ENCODE peak calls at places on chromosomes 13 and 19, in four cellular contexts. X is K562, E is SK-N-SH, S is HepG2. O is an unnamed sample.
A peak's percentile ranks its signal among the peaks of the same experiment; 100 is the strongest.

GRCh38 chr19:10583021-10583776 is 3.9 kb downstream of the AP1M2 start:
- DNase-seq in X (no peak), E (no peak), S (no peak), O (no peak)

GRCh38 chr13:27657724-27658123 is 36.0 kb downstream of the POLR1D start:
- DNase-seq in X (no peak), E (no peak), S (no peak), O (no peak)

GRCh38 chr13:45332831-45333219 is 8.2 kb downstream of the TPT1 start:
- DNase-seq in X (no peak), E (no peak), S (no peak), O (no peak)

GRCh38 chr13:51519839-51520238 is 64.4 kb upstream of the WDFY2 start:
- DNase-seq in X (no peak), E (no peak), S (peak; percentile 52), O (no peak)

GRCh38 chr13:41610426-41610825 is 153.1 kb downstream of the RGCC start:
- DNase-seq in X (no peak), E (no peak), S (peak; percentile 66), O (no peak)

GRCh38 chr19:2016041-2016807 is 710 bp upstream of the BTBD2 start:
- DNase-seq in X (peak; percentile 84), E (peak; percentile 87), S (peak; percentile 63), O (peak; percentile 57)

GRCh38 chr19:50332264-50333038 is 3.3 kb upstream of the KCNC3 start:
- DNase-seq in X (no peak), E (no peak), S (no peak), O (peak; percentile 50)

GRCh38 chr13:99496322-99497142 is 4.7 kb upstream of the TM9SF2 start:
- DNase-seq in X (peak; percentile 34), E (no peak), S (peak; percentile 98), O (no peak)

GRCh38 chr13:40963927-40964326 is 55.2 kb downstream of the ELF1 start:
- DNase-seq in X (peak; percentile 18), E (no peak), S (no peak), O (no peak)

GRCh38 chr13:113820813-113821651 is 42.8 kb downstream of the GAS6 start:
- DNase-seq in X (peak; percentile 41), E (peak; percentile 91), S (no peak), O (no peak)

GRCh38 chr19:40702337-40703012 is 12.0 kb upstream of the NUMBL start:
- DNase-seq in X (peak; percentile 83), E (no peak), S (peak; percentile 50), O (peak; percentile 78)

GRCh38 chr13:32175943-32176342 is 139.2 kb downstream of the ZAR1L start:
- DNase-seq in X (no peak), E (no peak), S (peak; percentile 59), O (no peak)

GRCh38 chr19:33905473-33905936 is 108.8 kb downstream of the KCTD15 start:
- DNase-seq in X (no peak), E (peak; percentile 52), S (no peak), O (peak; percentile 54)

GRCh38 chr19:28416245-28416644 is 796.7 kb downstream of the UQCRFS1 start:
- DNase-seq in X (no peak), E (no peak), S (no peak), O (no peak)

GRCh38 chr19:1533510-1534150 is 9.8 kb downstream of the PLK5 start:
- DNase-seq in X (no peak), E (no peak), S (no peak), O (no peak)

GRCh38 chr19:7618771-7619510 is 10.4 kb downstream of the XAB2 start:
- DNase-seq in X (no peak), E (peak; percentile 87), S (no peak), O (no peak)

GRCh38 chr19:32748497-32748896 is 28.9 kb downstream of the TDRD12 start:
- DNase-seq in X (peak; percentile 39), E (peak; percentile 33), S (peak; percentile 12), O (peak; percentile 17)

GRCh38 chr13:60426075-60426474 is 29.1 kb downstream of the TDRD3 start:
- DNase-seq in X (no peak), E (no peak), S (no peak), O (no peak)

GRCh38 chr19:6067975-6068374 is 42.3 kb downstream of the RFX2 start:
- DNase-seq in X (no peak), E (no peak), S (no peak), O (no peak)

GRCh38 chr19:6066661-6067646 is 43.3 kb downstream of the RFX2 start:
- DNase-seq in X (peak; percentile 42), E (peak; percentile 90), S (peak; percentile 97), O (peak; percentile 87)

GRCh38 chr13:94073006-94073744 is 406.3 kb downstream of the DCT start:
- DNase-seq in X (no peak), E (no peak), S (no peak), O (no peak)

GRCh38 chr19:44808463-44809371 is at the start of gene BCAM:
- DNase-seq in X (peak; percentile 89), E (peak; percentile 97), S (peak; percentile 65), O (peak; percentile 70)

GRCh38 chr19:10230904-10231623 is at the start of gene S1PR2:
- DNase-seq in X (peak; percentile 93), E (peak; percentile 97), S (peak; percentile 36), O (peak; percentile 86)

GRCh38 chr13:20814224-20814910 is 40.6 kb upstream of the EEF1AKMT1 start:
- DNase-seq in X (no peak), E (peak; percentile 58), S (no peak), O (no peak)

GRCh38 chr19:10812902-10813404 is 23.1 kb downstream of the TMED1 start:
- DNase-seq in X (peak; percentile 85), E (no peak), S (no peak), O (no peak)

GRCh38 chr13:114162533-114162922 is 16.5 kb upstream of the CFAP97D2 start:
- DNase-seq in X (no peak), E (no peak), S (no peak), O (no peak)

GRCh38 chr19:32687681-32688080 is 3.9 kb upstream of the NUDT19 start:
- DNase-seq in X (peak; percentile 54), E (no peak), S (no peak), O (no peak)

GRCh38 chr13:73216381-73216831 is 157.6 kb downstream of the KLF5 start:
- DNase-seq in X (no peak), E (no peak), S (no peak), O (no peak)

GRCh38 chr13:24627090-24627714 is 53.0 kb upstream of the ATP12A start:
- DNase-seq in X (peak; percentile 66), E (peak; percentile 49), S (peak; percentile 18), O (peak; percentile 88)

GRCh38 chr19:42831221-42832019 is 48.1 kb downstream of the PSG1 start:
- DNase-seq in X (no peak), E (no peak), S (peak; percentile 15), O (no peak)

GRCh38 chr13:101307181-101307701 is 109.1 kb downstream of the NALCN start:
- DNase-seq in X (no peak), E (no peak), S (no peak), O (no peak)

GRCh38 chr13:75305057-75305456 is 176.9 kb downstream of the TBC1D4 start:
- DNase-seq in X (peak; percentile 6), E (no peak), S (no peak), O (no peak)

GRCh38 chr19:3458595-3459284 is 21.6 kb downstream of the SMIM24 start:
- DNase-seq in X (no peak), E (peak; percentile 78), S (no peak), O (no peak)

GRCh38 chr13:113545455-113545930 is 39.1 kb upstream of the TFDP1 start:
- DNase-seq in X (no peak), E (peak; percentile 59), S (no peak), O (no peak)

GRCh38 chr13:21138561-21138960 is 37.8 kb downstream of the SKA3 start:
- DNase-seq in X (no peak), E (no peak), S (no peak), O (no peak)

GRCh38 chr19:45477216-45477615 is 9.4 kb downstream of the FOSB start:
- DNase-seq in X (no peak), E (no peak), S (no peak), O (no peak)

GRCh38 chr13:33520480-33520839 is 234.9 kb upstream of the STARD13 start:
- DNase-seq in X (no peak), E (no peak), S (no peak), O (no peak)

GRCh38 chr19:46635920-46636761 is at the start of gene GNG8:
- DNase-seq in X (peak; percentile 54), E (no peak), S (no peak), O (peak; percentile 51)
- TF ChIP-seq FOXJ3 in X (no peak), E (no peak), S (no peak), O (no peak)

GRCh38 chr13:43874512-43875092 is 4.9 kb downstream of the CCDC122 start:
- DNase-seq in X (peak; percentile 4), E (peak; percentile 11), S (no peak), O (no peak)
- TF ChIP-seq FOXJ3 in X (no peak), E (no peak), S (no peak), O (no peak)

GRCh38 chr19:19655051-19655594 is 8.4 kb downstream of the ATP13A1 start:
- DNase-seq in X (peak; percentile 4), E (peak; percentile 19), S (no peak), O (no peak)

GRCh38 chr19:19654441-19654840 is 9.0 kb downstream of the ATP13A1 start:
- DNase-seq in X (peak; percentile 2), E (no peak), S (no peak), O (no peak)

GRCh38 chr19:19656451-19657396 is 6.8 kb downstream of the ATP13A1 start:
- DNase-seq in X (peak; percentile 9), E (peak; percentile 17), S (no peak), O (no peak)

GRCh38 chr19:19657397-19657783 is 6.1 kb downstream of the ATP13A1 start:
- DNase-seq in X (peak; percentile 1), E (peak; percentile 54), S (no peak), O (no peak)

DNA sequence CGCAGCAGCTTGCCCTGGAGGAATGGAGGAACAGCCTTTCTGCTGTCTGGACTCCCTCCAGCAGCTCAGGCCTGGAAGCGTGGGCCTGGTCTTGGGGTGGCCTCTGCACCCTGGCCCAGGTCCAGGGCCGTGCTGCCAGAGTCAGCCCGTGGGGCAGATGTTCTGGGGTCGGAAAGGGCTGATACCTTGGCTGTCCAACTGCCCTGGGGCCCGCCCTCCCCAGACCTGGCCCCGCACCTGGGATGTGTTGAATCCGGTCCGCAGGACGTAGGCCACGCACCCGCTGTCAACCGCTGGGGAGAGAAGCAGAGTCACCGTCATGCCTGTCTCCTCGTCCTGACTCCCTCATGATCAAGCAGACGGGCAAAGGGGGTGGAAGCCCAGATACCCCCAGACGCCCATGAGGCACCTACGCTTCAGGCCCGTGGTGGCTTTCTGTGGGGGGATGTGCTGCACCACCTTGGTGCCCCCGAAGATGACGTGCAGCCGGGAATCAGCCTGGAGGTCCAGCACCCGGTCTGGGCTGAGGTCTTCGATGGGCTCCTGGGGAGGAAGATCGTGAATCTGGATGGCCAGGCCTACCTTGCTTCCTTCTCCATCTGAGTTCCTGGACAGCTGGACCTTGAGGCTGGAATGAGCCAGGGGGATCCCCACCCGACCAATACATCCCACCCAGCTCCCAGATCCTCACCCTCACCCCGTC is 7.7 kb downstream of the ATP13A1 start:
- DNase-seq in X (peak; percentile 4), E (peak; percentile 28), S (no peak), O (no peak)
- TF ChIP-seq FOXJ3 in X (no peak), E (no peak), S (no peak), O (no peak)

GRCh38 chr13:77477299-77477848 is 58.1 kb upstream of the SCEL start:
- DNase-seq in X (no peak), E (no peak), S (no peak), O (no peak)
- TF ChIP-seq FOXJ3 in X (no peak), E (no peak), S (no peak), O (no peak)

O was measured in WTC11.